ENCODE peak calls at places on chromosomes 13 and 19, in six cellular contexts. T is naive thymus-derived CD4-positive, alpha-beta T cell; P is GM23248; R is mucosa of descending colon; W is ascending aorta; Z is tibial nerve. L is an unnamed sample.

GRCh38 chr19:49812997-49813861 is at the start of gene FUZ:
- DNase-seq in T (peak; percentile 84), P (peak; percentile 99), W (peak; percentile 98), Z (peak; percentile 97), R (peak; percentile 98), L (peak; percentile 98)

GRCh38 chr19:7772752-7773291 is 9.8 kb downstream of the CLEC4M start:
- DNase-seq in W (no peak), T (peak; percentile 19), R (no peak), P (peak; percentile 60), Z (no peak), L (no peak)

GRCh38 chr13:43363156-43363918 is 340.0 kb downstream of the DNAJC15 start:
- DNase-seq in T (no peak), W (no peak), P (peak; percentile 70), R (no peak), Z (no peak), L (no peak)

GRCh38 chr13:100544866-100545683 is 43.5 kb downstream of the GGACT start:
- DNase-seq in W (peak; percentile 63), T (no peak), Z (no peak), P (no peak), R (no peak), L (no peak)

GRCh38 chr19:16039545-16039944 is 36.8 kb upstream of the TPM4 start:
- DNase-seq in W (no peak), Z (no peak), R (peak; percentile 22), P (no peak), T (no peak), L (no peak)

GRCh38 chr13:50589139-50589538 is 254.4 kb downstream of the DLEU7 start:
- DNase-seq in P (peak; percentile 95), T (no peak), Z (no peak), W (no peak), R (no peak), L (no peak)

GRCh38 chr13:39688699-39689405 is 33.4 kb downstream of the COG6 start:
- DNase-seq in T (no peak), R (no peak), P (peak; percentile 23), W (no peak), Z (no peak), L (no peak)

GRCh38 chr13:84973661-84974060 is 825.6 kb downstream of the SLITRK6 start:
- DNase-seq in T (no peak), W (no peak), P (no peak), R (no peak), Z (no peak), L (no peak)

GRCh38 chr13:107866666-107867623 is 348.4 kb downstream of the LIG4 start:
- DNase-seq in Z (no peak), P (peak; percentile 90), R (no peak), W (no peak), T (no peak), L (no peak)

GRCh38 chr19:8391274-8392016 is 1.3 kb downstream of the RAB11B start:
- DNase-seq in T (no peak), P (no peak), R (peak; percentile 66), Z (no peak), W (no peak), L (no peak)

GRCh38 chr19:19458110-19458816 is 52.8 kb downstream of the GATAD2A start:
- DNase-seq in W (no peak), R (peak; percentile 37), T (no peak), P (no peak), Z (no peak), L (no peak)

GRCh38 chr13:113963376-113963775 is 10.5 kb downstream of the C13orf46 start:
- DNase-seq in R (peak; percentile 28), P (no peak), Z (no peak), T (no peak), W (no peak), L (no peak)

GRCh38 chr19:35673121-35673804 is 6.9 kb downstream of the UPK1A start:
- DNase-seq in Z (no peak), P (peak; percentile 73), W (peak; percentile 68), T (peak; percentile 7), R (no peak), L (peak; percentile 70)

GRCh38 chr13:70034280-70034679 is 73.3 kb upstream of the ATXN8OS start:
- DNase-seq in R (no peak), T (no peak), P (no peak), W (no peak), Z (no peak), L (no peak)

GRCh38 chr19:19464339-19465098 is 50.8 kb downstream of the TSSK6 start:
- DNase-seq in T (no peak), W (no peak), R (peak; percentile 41), P (peak; percentile 71), Z (no peak), L (peak; percentile 65)

GRCh38 chr19:54030895-54031586 is 32.7 kb downstream of the VSTM1 start:
- DNase-seq in Z (no peak), P (peak; percentile 50), R (no peak), T (no peak), W (no peak), L (peak; percentile 11)

GRCh38 chr13:44274838-44275237 is 98.8 kb upstream of the SERP2 start:
- DNase-seq in Z (no peak), T (peak; percentile 59), R (no peak), W (no peak), P (peak; percentile 13), L (no peak)

GRCh38 chr19:48812094-48812929 is 1.5 kb upstream of the BCAT2 start:
- DNase-seq in Z (peak; percentile 85), W (peak; percentile 94), T (peak; percentile 47), R (peak; percentile 92), P (peak; percentile 73), L (peak; percentile 88)
- H3K4me3 ChIP-seq in Z (peak overlapping the region; percentile 53), W (peak overlapping the region; percentile 71), T (no peak overlapping the region), R (no peak overlapping the region), P (peak overlapping the region; percentile 76), L (peak overlapping the region; percentile 52)

GRCh38 chr19:33393286-33394005 is 19.9 kb downstream of the CEBPG start:
- DNase-seq in P (peak; percentile 28), Z (no peak), R (peak; percentile 49), W (no peak), T (no peak), L (no peak)
- H3K4me1 ChIP-seq in P (peaks cover 35% of the 10 kb centered on the region), Z (no peaks in the 10 kb centered on the region), R (peaks cover 44% of the 10 kb centered on the region), W (peaks cover 33% of the 10 kb centered on the region), T (no peaks in the 10 kb centered on the region), L (peaks cover 15% of the 10 kb centered on the region)

DNA sequence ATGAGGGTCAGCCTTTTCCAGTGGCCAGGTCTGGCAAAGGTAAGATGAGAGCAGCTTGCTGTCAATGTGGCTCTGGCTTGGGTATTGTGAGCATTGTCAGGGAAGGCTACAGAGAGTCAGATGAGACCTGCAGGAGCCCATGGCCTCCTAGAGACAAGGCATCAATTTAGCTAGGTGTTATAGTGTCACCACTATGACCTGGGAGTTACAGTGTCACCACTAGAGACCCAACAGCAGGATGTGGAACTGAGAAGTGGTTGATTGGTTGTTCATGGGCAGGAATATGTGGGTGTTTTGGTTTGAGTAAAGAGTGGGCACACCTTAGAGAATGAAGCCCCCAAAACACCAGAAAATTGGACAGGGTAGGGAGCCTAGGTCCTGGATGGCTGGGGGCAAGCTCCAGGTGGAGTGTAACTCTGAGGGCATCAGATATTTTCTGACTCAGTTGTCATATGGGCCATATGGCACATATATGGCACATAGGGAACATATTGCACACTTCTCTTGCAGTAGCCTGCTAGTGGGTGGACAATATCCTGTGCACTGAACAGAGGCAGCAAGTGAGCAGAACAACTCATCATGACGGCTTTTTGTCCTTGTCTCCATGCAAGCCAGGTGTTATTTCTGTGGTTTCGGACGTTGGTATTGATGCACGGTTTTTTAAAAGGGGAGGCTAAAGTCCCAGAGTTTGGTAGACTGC is 46.3 kb upstream of the CEACAM21 start:
- DNase-seq in W (no peak), R (no peak), T (no peak), Z (no peak), P (no peak), L (no peak)
- H3K4me3 ChIP-seq in W (no peak overlapping the region), R (no peak overlapping the region), T (no peak overlapping the region), Z (no peak overlapping the region), P (no peak overlapping the region), L (no peak overlapping the region)

GRCh38 chr13:74248477-74248876 is 114.3 kb upstream of the KLF12 start:
- DNase-seq in T (no peak), R (no peak), Z (no peak), P (no peak), W (no peak), L (no peak)

GRCh38 chr13:74243637-74244526 is 109.7 kb upstream of the KLF12 start:
- DNase-seq in T (peak; percentile 54), P (peak; percentile 89), W (no peak), Z (no peak), R (no peak), L (no peak)

GRCh38 chr13:74250738-74251190 is 116.6 kb upstream of the KLF12 start:
- DNase-seq in W (no peak), P (peak; percentile 92), R (no peak), T (no peak), Z (no peak), L (peak; percentile 18)

GRCh38 chr13:74251778-74252519 is 117.7 kb upstream of the KLF12 start:
- DNase-seq in R (no peak), P (peak; percentile 53), T (no peak), W (no peak), Z (no peak), L (no peak)

GRCh38 chr13:74246398-74246975 is 112.3 kb upstream of the KLF12 start:
- DNase-seq in Z (peak; percentile 21), W (no peak), R (no peak), T (no peak), P (peak; percentile 61), L (no peak)
- H3K4me1 ChIP-seq in Z (no peaks in the 10 kb centered on the region), W (peaks cover 7% of the 10 kb centered on the region), R (no peaks in the 10 kb centered on the region), T (peaks cover 78% of the 10 kb centered on the region), P (peaks cover 48% of the 10 kb centered on the region), L (no peaks in the 10 kb centered on the region)

GRCh38 chr13:37475966-37476365 is 122.6 kb downstream of the POSTN start:
- DNase-seq in W (no peak), P (peak; percentile 74), Z (no peak), T (no peak), R (no peak), L (no peak)
- H3K4me3 ChIP-seq in W (no peak overlapping the region), P (no peak overlapping the region), Z (no peak overlapping the region), T (no peak overlapping the region), R (no peak overlapping the region), L (no peak overlapping the region)

GRCh38 chr13:99498304-99499161 is 2.7 kb upstream of the TM9SF2 start:
- DNase-seq in W (peak; percentile 98), T (peak; percentile 90), P (peak; percentile 96), R (peak; percentile 99), Z (peak; percentile 93), L (peak; percentile 98)
- H3K4me1 ChIP-seq in W (peaks cover 26% of the 10 kb centered on the region), T (peaks cover 53% of the 10 kb centered on the region), P (peaks cover 15% of the 10 kb centered on the region), R (peaks cover 38% of the 10 kb centered on the region), Z (no peaks in the 10 kb centered on the region), L (peaks cover 33% of the 10 kb centered on the region)

DNA sequence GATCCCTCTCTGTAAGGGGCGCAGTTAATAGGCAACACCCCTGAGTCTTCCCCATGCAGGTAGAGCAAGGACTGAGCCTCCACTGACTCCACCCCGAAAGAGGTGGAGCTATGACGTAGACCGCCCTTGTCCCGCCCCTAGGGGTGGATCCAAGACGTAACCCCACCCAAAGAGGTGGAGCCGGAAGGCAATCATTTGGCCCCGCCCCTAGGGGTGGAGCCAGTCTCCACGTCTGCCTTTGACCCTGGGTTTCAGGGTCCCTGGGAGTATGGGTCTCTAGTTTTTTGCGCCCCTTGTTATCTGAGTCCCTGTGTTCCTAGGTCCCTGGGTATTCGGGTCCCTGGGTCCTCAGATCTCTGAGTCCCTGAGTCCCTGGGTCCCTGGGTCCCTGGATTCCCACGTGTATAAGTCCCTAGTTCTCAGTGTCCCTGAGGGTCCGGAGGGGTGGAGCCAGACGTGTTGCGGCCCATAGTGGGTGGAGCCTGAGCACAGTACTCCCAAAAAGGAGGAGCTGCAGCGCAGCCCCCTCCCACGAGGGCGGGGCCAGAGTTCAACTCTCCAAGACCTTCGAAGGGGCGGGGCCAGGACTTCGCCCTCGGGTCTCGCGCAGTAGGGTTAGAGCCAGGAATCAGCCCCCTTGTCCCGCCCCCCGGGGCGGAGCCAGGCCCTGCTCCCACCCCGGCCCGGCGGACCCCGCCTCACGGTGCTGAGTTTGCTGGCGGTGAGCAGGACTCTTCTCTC is 5.3 kb downstream of the DENND1C start:
- DNase-seq in W (no peak), Z (no peak), P (peak; percentile 76), R (peak; percentile 91), T (peak; percentile 71), L (no peak)
- H3K4me3 ChIP-seq in W (peak overlapping the region; percentile 4), Z (no peak overlapping the region), P (no peak overlapping the region), R (no peak overlapping the region), T (no peak overlapping the region), L (no peak overlapping the region)